ENCODE peak calls at places on chromosomes 16 and 17, in six cellular contexts. M, V, Q, S, L and I are unnamed samples.

GRCh38 chr17:73546770-73547345 is 97.4 kb downstream of the SDK2 start:
- DNase-seq in M (no peak), V (peak; percentile 83), Q (peak; percentile 16), S (no peak), L (peak; percentile 31), I (no peak)

GRCh38 chr16:71389330-71389729 is 30.8 kb downstream of the CALB2 start:
- DNase-seq in M (no peak), V (no peak), Q (no peak), S (no peak), L (no peak), I (no peak)

GRCh38 chr16:19085679-19086200 is 18.3 kb downstream of the COQ7 start:
- DNase-seq in M (peak; percentile 43), V (no peak), Q (no peak), S (peak; percentile 18), L (no peak), I (no peak)

GRCh38 chr16:15553313-15554088 is 89.5 kb downstream of the MARF1 start:
- DNase-seq in M (peak; percentile 35), V (no peak), Q (no peak), S (no peak), L (no peak), I (no peak)

GRCh38 chr16:56525154-56525720 is 5.4 kb upstream of the BBS2 start:
- DNase-seq in M (peak; percentile 38), V (no peak), Q (no peak), S (no peak), L (no peak), I (no peak)

GRCh38 chr16:59635674-59636073 is 901.6 kb upstream of the GOT2 start:
- DNase-seq in M (peak; percentile 86), V (no peak), Q (no peak), S (no peak), L (no peak), I (no peak)

GRCh38 chr16:84718-85452 is 6.9 kb downstream of the MPG start:
- DNase-seq in M (peak; percentile 97), V (no peak), Q (no peak), S (peak; percentile 42), L (no peak), I (peak; percentile 59)

GRCh38 chr16:69712277-69712676 is 14.1 kb downstream of the NQO1 start:
- DNase-seq in M (no peak), V (no peak), Q (no peak), S (peak; percentile 75), L (no peak), I (no peak)

GRCh38 chr16:11422381-11423314 is 77.4 kb downstream of the RMI2 start:
- DNase-seq in M (no peak), V (no peak), Q (no peak), S (no peak), L (no peak), I (no peak)

GRCh38 chr16:56781565-56781964 is 51.6 kb downstream of the NUP93 start:
- DNase-seq in M (peak; percentile 52), V (no peak), Q (no peak), S (no peak), L (no peak), I (no peak)

GRCh38 chr17:10699861-10700260 is 2.5 kb downstream of the ADPRM start:
- DNase-seq in M (no peak), V (no peak), Q (peak; percentile 11), S (no peak), L (no peak), I (no peak)

GRCh38 chr17:30232822-30233427 is 2.6 kb downstream of the SLC6A4 start:
- DNase-seq in M (no peak), V (peak; percentile 27), Q (no peak), S (no peak), L (no peak), I (no peak)

GRCh38 chr16:11297492-11298142 is 16.5 kb upstream of the PRM1 start:
- DNase-seq in M (peak; percentile 81), V (peak; percentile 69), Q (peak; percentile 57), S (peak; percentile 86), L (peak; percentile 92), I (peak; percentile 63)

GRCh38 chr17:80912451-80912850 is 79.2 kb upstream of the CHMP6 start:
- DNase-seq in M (no peak), V (no peak), Q (no peak), S (no peak), L (no peak), I (no peak)

GRCh38 chr17:50289268-50289667 is 15.0 kb downstream of the TMEM92 start:
- DNase-seq in M (peak; percentile 56), V (no peak), Q (no peak), S (no peak), L (no peak), I (no peak)

GRCh38 chr17:41666336-41666680 is 22.4 kb upstream of the EIF1 start:
- DNase-seq in M (peak; percentile 62), V (no peak), Q (peak; percentile 42), S (peak; percentile 60), L (peak; percentile 61), I (peak; percentile 62)

GRCh38 chr16:69932228-69932627 is 18.9 kb upstream of the CLEC18A start:
- DNase-seq in M (no peak), V (no peak), Q (no peak), S (no peak), L (no peak), I (no peak)

GRCh38 chr17:7213895-7214299 is 5.7 kb downstream of the DLG4 start:
- DNase-seq in M (peak; percentile 77), V (peak; percentile 99), Q (peak; percentile 59), S (peak; percentile 90), L (peak; percentile 84), I (no peak)

GRCh38 chr17:74749262-74750038 is 1.0 kb downstream of the NHERF1 start:
- DNase-seq in M (peak; percentile 27), V (no peak), Q (peak; percentile 36), S (peak; percentile 53), L (peak; percentile 49), I (no peak)

GRCh38 chr17:29617481-29618271 is 5.0 kb downstream of the CORO6 start:
- DNase-seq in M (peak; percentile 65), V (peak; percentile 91), Q (peak; percentile 81), S (peak; percentile 80), L (peak; percentile 81), I (peak; percentile 85)

GRCh38 chr17:77319211-77320031 is 178.7 kb downstream of the SEC14L1 start:
- DNase-seq in M (peak; percentile 83), V (peak; percentile 78), Q (peak; percentile 37), S (peak; percentile 76), L (peak; percentile 70), I (no peak)

GRCh38 chr17:69060835-69061234 is at the start of gene ABCA9:
- DNase-seq in M (peak; percentile 39), V (no peak), Q (no peak), S (no peak), L (no peak), I (no peak)

GRCh38 chr17:83160443-83161297 is 81.3 kb downstream of the METRNL start:
- DNase-seq in M (no peak), V (no peak), Q (no peak), S (no peak), L (no peak), I (peak; percentile 10)

GRCh38 chr16:86334062-86334461 is 176.3 kb upstream of the FOXF1 start:
- DNase-seq in M (no peak), V (peak; percentile 28), Q (no peak), S (no peak), L (no peak), I (no peak)

GRCh38 chr16:17471745-17472075 is 950 bp upstream of the XYLT1 start:
- DNase-seq in M (peak; percentile 73), V (no peak), Q (no peak), S (no peak), L (no peak), I (no peak)

GRCh38 chr17:1137465-1137894 is 42.3 kb downstream of the ABR start:
- DNase-seq in M (peak; percentile 35), V (no peak), Q (no peak), S (no peak), L (no peak), I (no peak)

GRCh38 chr16:66478733-66479511 is 51.8 kb downstream of the BEAN1 start:
- DNase-seq in M (peak; percentile 39), V (peak; percentile 87), Q (peak; percentile 69), S (peak; percentile 80), L (peak; percentile 66), I (peak; percentile 70)

DNA sequence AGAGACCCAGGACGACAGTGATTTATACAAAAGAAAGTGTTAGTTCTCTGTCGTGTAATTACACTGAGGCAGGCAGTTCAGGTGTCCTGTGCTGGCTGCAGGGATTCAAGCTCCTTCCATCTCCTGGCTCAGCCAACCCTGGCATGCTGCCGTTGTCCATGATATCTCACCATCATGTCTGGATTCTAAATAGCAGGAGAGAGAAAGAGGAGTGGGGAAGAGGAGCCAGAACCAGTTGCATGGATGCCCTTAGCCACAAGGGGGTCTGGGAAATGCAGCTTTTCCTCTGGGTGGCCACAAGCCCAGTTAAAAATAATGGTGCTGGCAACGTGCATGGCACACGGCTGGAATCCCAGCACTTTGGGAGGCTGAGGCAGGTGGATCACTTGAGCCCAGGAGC is 9.7 kb downstream of the C16orf54 start:
- DNase-seq in M (no peak), V (no peak), Q (no peak), S (no peak), L (no peak), I (no peak)
- TF ChIP-seq CTCF in M (no peak), V (peak; percentile 47), Q (no peak), S (no peak), L (no peak), I (no peak)

DNA sequence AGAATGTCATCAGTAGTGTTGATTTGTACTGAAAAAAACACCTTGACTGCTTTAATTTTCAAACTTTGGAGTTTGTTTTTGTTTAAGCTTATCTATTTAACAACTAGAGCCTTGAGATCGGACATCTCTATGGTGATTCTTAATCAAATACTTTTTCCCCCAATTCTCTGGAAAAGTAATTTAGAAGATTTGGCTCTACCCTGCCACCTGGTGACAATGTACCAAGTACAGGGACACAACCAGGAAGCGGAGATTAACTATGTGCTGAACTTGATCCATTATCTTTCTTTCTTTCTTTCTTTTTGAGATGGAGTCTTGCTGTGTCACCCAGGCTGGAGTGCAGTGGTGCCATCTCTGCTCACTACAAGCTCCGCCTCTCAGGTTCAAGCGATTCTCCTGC is 30.8 kb downstream of the USP43 start:
- DNase-seq in M (no peak), V (no peak), Q (no peak), S (no peak), L (no peak), I (no peak)
- TF ChIP-seq CTCF in M (no peak), V (peak; percentile 60), Q (no peak), S (no peak), L (peak; percentile 18), I (no peak)

GRCh38 chr17:40348562-40349476 is 15.7 kb downstream of the GJD3 start:
- DNase-seq in M (peak; percentile 38), V (no peak), Q (no peak), S (peak; percentile 86), L (peak; percentile 74), I (peak; percentile 18)

GRCh38 chr17:40347319-40348135 is 17.0 kb downstream of the GJD3 start:
- DNase-seq in M (no peak), V (peak; percentile 64), Q (no peak), S (no peak), L (no peak), I (no peak)

GRCh38 chr17:40349477-40350409 is 14.8 kb downstream of the GJD3 start:
- DNase-seq in M (peak; percentile 61), V (no peak), Q (no peak), S (no peak), L (no peak), I (peak; percentile 15)

GRCh38 chr17:40346768-40347154 is 17.8 kb downstream of the GJD3 start:
- DNase-seq in M (no peak), V (no peak), Q (no peak), S (no peak), L (no peak), I (no peak)

GRCh38 chr17:40348136-40348504 is 16.4 kb downstream of the GJD3 start:
- DNase-seq in M (no peak), V (peak; percentile 59), Q (no peak), S (no peak), L (no peak), I (no peak)
- TF ChIP-seq CTCF in M (no peak), V (no peak), Q (no peak), S (no peak), L (no peak), I (no peak)

GRCh38 chr17:18026408-18026776 is 12.6 kb downstream of the ATPAF2 start:
- DNase-seq in M (peak; percentile 79), V (no peak), Q (no peak), S (no peak), L (no peak), I (no peak)
- TF ChIP-seq CTCF in M (no peak), V (no peak), Q (no peak), S (no peak), L (no peak), I (no peak)